ENCODE peak calls at places on chromosomes 4 and X, in eight cellular contexts. One of them, this sample, is unnamed.

GRCh38 chr4:1416051-1416947 is 10.1 kb upstream of the NKX1-1 start:
- DNase-seq in T-helper 2 cell: no peak
- DNase-seq in COR-L47: no peak
- DNase-seq in activated T-cell treated with anti-CD3 and anti-CD28 coated beads for 4 hours: no peak
- DNase-seq in NCI-H1436: no peak
- DNase-seq in ovary: peak
- DNase-seq in HFFc6: no peak
- DNase-seq in activated T-helper 2 cell treated with anti-CD3 and anti-CD28 coated beads, Interferon-gamma antibody, Interleukin-2, Interleukin-4, amounts not matched to agents 10 μg/mL and 5 μg/mL and 100 μg/mL, durations not matched to agents 14 hours and 24 hours and 36 hours: no peak
- DNase-seq in this sample: no peak

GRCh38 chr4:3168029-3168428 is 80.9 kb upstream of the MSANTD1 start:
- DNase-seq in T-helper 2 cell: no peak
- DNase-seq in COR-L47: no peak
- DNase-seq in activated T-cell treated with anti-CD3 and anti-CD28 coated beads for 4 hours: no peak
- DNase-seq in NCI-H1436: no peak
- DNase-seq in ovary: no peak
- DNase-seq in HFFc6: peak
- DNase-seq in activated T-helper 2 cell treated with anti-CD3 and anti-CD28 coated beads, Interferon-gamma antibody, Interleukin-2, Interleukin-4, amounts not matched to agents 10 μg/mL and 5 μg/mL and 100 μg/mL, durations not matched to agents 14 hours and 24 hours and 36 hours: no peak
- DNase-seq in this sample: no peak

GRCh38 chr4:102139132-102139573 is 206.1 kb downstream of the SLC39A8 start:
- DNase-seq in T-helper 2 cell: no peak
- DNase-seq in COR-L47: no peak
- DNase-seq in activated T-cell treated with anti-CD3 and anti-CD28 coated beads for 4 hours: no peak
- DNase-seq in NCI-H1436: no peak
- DNase-seq in ovary: no peak
- DNase-seq in HFFc6: no peak
- DNase-seq in activated T-helper 2 cell treated with anti-CD3 and anti-CD28 coated beads, Interferon-gamma antibody, Interleukin-2, Interleukin-4, amounts not matched to agents 10 μg/mL and 5 μg/mL and 100 μg/mL, durations not matched to agents 14 hours and 24 hours and 36 hours: no peak
- DNase-seq in this sample: peak

GRCh38 chr4:54005475-54005874 is 58.9 kb downstream of the CHIC2 start:
- DNase-seq in T-helper 2 cell: peak
- DNase-seq in COR-L47: no peak
- DNase-seq in activated T-cell treated with anti-CD3 and anti-CD28 coated beads for 4 hours: no peak
- DNase-seq in NCI-H1436: no peak
- DNase-seq in ovary: no peak
- DNase-seq in HFFc6: no peak
- DNase-seq in activated T-helper 2 cell treated with anti-CD3 and anti-CD28 coated beads, Interferon-gamma antibody, Interleukin-2, Interleukin-4, amounts not matched to agents 10 μg/mL and 5 μg/mL and 100 μg/mL, durations not matched to agents 14 hours and 24 hours and 36 hours: no peak
- DNase-seq in this sample: no peak

GRCh38 chr4:3254302-3255131 is 5.6 kb downstream of the MSANTD1 start:
- DNase-seq in T-helper 2 cell: no peak
- DNase-seq in COR-L47: no peak
- DNase-seq in activated T-cell treated with anti-CD3 and anti-CD28 coated beads for 4 hours: no peak
- DNase-seq in NCI-H1436: no peak
- DNase-seq in ovary: peak
- DNase-seq in HFFc6: no peak
- DNase-seq in activated T-helper 2 cell treated with anti-CD3 and anti-CD28 coated beads, Interferon-gamma antibody, Interleukin-2, Interleukin-4, amounts not matched to agents 10 μg/mL and 5 μg/mL and 100 μg/mL, durations not matched to agents 14 hours and 24 hours and 36 hours: no peak
- DNase-seq in this sample: no peak

GRCh38 chrX:47174376-47174775 is 19.3 kb upstream of the UBA1 start:
- DNase-seq in T-helper 2 cell: no peak
- DNase-seq in COR-L47: no peak
- DNase-seq in activated T-cell treated with anti-CD3 and anti-CD28 coated beads for 4 hours: no peak
- DNase-seq in NCI-H1436: no peak
- DNase-seq in ovary: no peak
- DNase-seq in HFFc6: no peak
- DNase-seq in activated T-helper 2 cell treated with anti-CD3 and anti-CD28 coated beads, Interferon-gamma antibody, Interleukin-2, Interleukin-4, amounts not matched to agents 10 μg/mL and 5 μg/mL and 100 μg/mL, durations not matched to agents 14 hours and 24 hours and 36 hours: no peak
- DNase-seq in this sample: no peak

GRCh38 chr4:122922877-122923511 is 597 bp upstream of the NUDT6 start:
- DNase-seq in T-helper 2 cell: peak
- DNase-seq in COR-L47: peak
- DNase-seq in activated T-cell treated with anti-CD3 and anti-CD28 coated beads for 4 hours: peak
- DNase-seq in NCI-H1436: peak
- DNase-seq in ovary: peak
- DNase-seq in HFFc6: peak
- DNase-seq in activated T-helper 2 cell treated with anti-CD3 and anti-CD28 coated beads, Interferon-gamma antibody, Interleukin-2, Interleukin-4, amounts not matched to agents 10 μg/mL and 5 μg/mL and 100 μg/mL, durations not matched to agents 14 hours and 24 hours and 36 hours: peak
- DNase-seq in this sample: peak

GRCh38 chr4:129526812-129527211 is 430.9 kb downstream of the C4orf33 start:
- DNase-seq in T-helper 2 cell: no peak
- DNase-seq in COR-L47: no peak
- DNase-seq in activated T-cell treated with anti-CD3 and anti-CD28 coated beads for 4 hours: no peak
- DNase-seq in NCI-H1436: peak
- DNase-seq in ovary: no peak
- DNase-seq in HFFc6: no peak
- DNase-seq in activated T-helper 2 cell treated with anti-CD3 and anti-CD28 coated beads, Interferon-gamma antibody, Interleukin-2, Interleukin-4, amounts not matched to agents 10 μg/mL and 5 μg/mL and 100 μg/mL, durations not matched to agents 14 hours and 24 hours and 36 hours: no peak
- DNase-seq in this sample: no peak

GRCh38 chr4:176340871-176341685 is 21.3 kb downstream of the SPCS3 start:
- DNase-seq in T-helper 2 cell: peak
- DNase-seq in COR-L47: peak
- DNase-seq in activated T-cell treated with anti-CD3 and anti-CD28 coated beads for 4 hours: no peak
- DNase-seq in NCI-H1436: no peak
- DNase-seq in ovary: no peak
- DNase-seq in HFFc6: peak
- DNase-seq in activated T-helper 2 cell treated with anti-CD3 and anti-CD28 coated beads, Interferon-gamma antibody, Interleukin-2, Interleukin-4, amounts not matched to agents 10 μg/mL and 5 μg/mL and 100 μg/mL, durations not matched to agents 14 hours and 24 hours and 36 hours: no peak
- DNase-seq in this sample: peak

GRCh38 chr4:37447886-37448285 is 203.3 kb downstream of the NWD2 start:
- DNase-seq in T-helper 2 cell: no peak
- DNase-seq in COR-L47: no peak
- DNase-seq in activated T-cell treated with anti-CD3 and anti-CD28 coated beads for 4 hours: no peak
- DNase-seq in NCI-H1436: no peak
- DNase-seq in ovary: no peak
- DNase-seq in HFFc6: no peak
- DNase-seq in activated T-helper 2 cell treated with anti-CD3 and anti-CD28 coated beads, Interferon-gamma antibody, Interleukin-2, Interleukin-4, amounts not matched to agents 10 μg/mL and 5 μg/mL and 100 μg/mL, durations not matched to agents 14 hours and 24 hours and 36 hours: no peak
- DNase-seq in this sample: no peak

GRCh38 chr4:65007841-65008439 is 598.7 kb upstream of the TECRL start:
- DNase-seq in T-helper 2 cell: peak
- DNase-seq in COR-L47: peak
- DNase-seq in activated T-cell treated with anti-CD3 and anti-CD28 coated beads for 4 hours: no peak
- DNase-seq in NCI-H1436: peak
- DNase-seq in ovary: no peak
- DNase-seq in HFFc6: peak
- DNase-seq in activated T-helper 2 cell treated with anti-CD3 and anti-CD28 coated beads, Interferon-gamma antibody, Interleukin-2, Interleukin-4, amounts not matched to agents 10 μg/mL and 5 μg/mL and 100 μg/mL, durations not matched to agents 14 hours and 24 hours and 36 hours: no peak
- DNase-seq in this sample: peak

GRCh38 chrX:97314348-97314747 is 430.6 kb downstream of the RPA4 start:
- DNase-seq in T-helper 2 cell: no peak
- DNase-seq in COR-L47: no peak
- DNase-seq in activated T-cell treated with anti-CD3 and anti-CD28 coated beads for 4 hours: no peak
- DNase-seq in NCI-H1436: no peak
- DNase-seq in ovary: no peak
- DNase-seq in HFFc6: no peak
- DNase-seq in activated T-helper 2 cell treated with anti-CD3 and anti-CD28 coated beads, Interferon-gamma antibody, Interleukin-2, Interleukin-4, amounts not matched to agents 10 μg/mL and 5 μg/mL and 100 μg/mL, durations not matched to agents 14 hours and 24 hours and 36 hours: no peak
- DNase-seq in this sample: no peak

GRCh38 chr4:98890698-98891097 is 38.2 kb downstream of the EIF4E start:
- DNase-seq in T-helper 2 cell: no peak
- DNase-seq in COR-L47: no peak
- DNase-seq in activated T-cell treated with anti-CD3 and anti-CD28 coated beads for 4 hours: no peak
- DNase-seq in NCI-H1436: no peak
- DNase-seq in ovary: no peak
- DNase-seq in HFFc6: peak
- DNase-seq in activated T-helper 2 cell treated with anti-CD3 and anti-CD28 coated beads, Interferon-gamma antibody, Interleukin-2, Interleukin-4, amounts not matched to agents 10 μg/mL and 5 μg/mL and 100 μg/mL, durations not matched to agents 14 hours and 24 hours and 36 hours: no peak
- DNase-seq in this sample: no peak

GRCh38 chrX:153633607-153634180 is 13.3 kb upstream of the DUSP9 start:
- DNase-seq in T-helper 2 cell: no peak
- DNase-seq in COR-L47: no peak
- DNase-seq in activated T-cell treated with anti-CD3 and anti-CD28 coated beads for 4 hours: no peak
- DNase-seq in NCI-H1436: no peak
- DNase-seq in ovary: peak
- DNase-seq in HFFc6: no peak
- DNase-seq in activated T-helper 2 cell treated with anti-CD3 and anti-CD28 coated beads, Interferon-gamma antibody, Interleukin-2, Interleukin-4, amounts not matched to agents 10 μg/mL and 5 μg/mL and 100 μg/mL, durations not matched to agents 14 hours and 24 hours and 36 hours: no peak
- DNase-seq in this sample: no peak

GRCh38 chr4:41538887-41539498 is 1.0 kb downstream of the LIMCH1 start:
- DNase-seq in T-helper 2 cell: no peak
- DNase-seq in COR-L47: no peak
- DNase-seq in activated T-cell treated with anti-CD3 and anti-CD28 coated beads for 4 hours: no peak
- DNase-seq in NCI-H1436: no peak
- DNase-seq in ovary: peak
- DNase-seq in HFFc6: no peak
- DNase-seq in activated T-helper 2 cell treated with anti-CD3 and anti-CD28 coated beads, Interferon-gamma antibody, Interleukin-2, Interleukin-4, amounts not matched to agents 10 μg/mL and 5 μg/mL and 100 μg/mL, durations not matched to agents 14 hours and 24 hours and 36 hours: no peak
- DNase-seq in this sample: no peak

GRCh38 chr4:188779586-188779985 is 640.3 kb downstream of the TRIML1 start:
- DNase-seq in T-helper 2 cell: no peak
- DNase-seq in COR-L47: no peak
- DNase-seq in activated T-cell treated with anti-CD3 and anti-CD28 coated beads for 4 hours: no peak
- DNase-seq in NCI-H1436: no peak
- DNase-seq in ovary: no peak
- DNase-seq in HFFc6: peak
- DNase-seq in activated T-helper 2 cell treated with anti-CD3 and anti-CD28 coated beads, Interferon-gamma antibody, Interleukin-2, Interleukin-4, amounts not matched to agents 10 μg/mL and 5 μg/mL and 100 μg/mL, durations not matched to agents 14 hours and 24 hours and 36 hours: no peak
- DNase-seq in this sample: no peak

GRCh38 chr4:164771088-164771487 is 17.2 kb downstream of the SMIM31 start:
- DNase-seq in T-helper 2 cell: no peak
- DNase-seq in COR-L47: no peak
- DNase-seq in activated T-cell treated with anti-CD3 and anti-CD28 coated beads for 4 hours: no peak
- DNase-seq in NCI-H1436: no peak
- DNase-seq in ovary: no peak
- DNase-seq in HFFc6: no peak
- DNase-seq in activated T-helper 2 cell treated with anti-CD3 and anti-CD28 coated beads, Interferon-gamma antibody, Interleukin-2, Interleukin-4, amounts not matched to agents 10 μg/mL and 5 μg/mL and 100 μg/mL, durations not matched to agents 14 hours and 24 hours and 36 hours: no peak
- DNase-seq in this sample: no peak

GRCh38 chr4:2064276-2064991 is 5.3 kb downstream of the NAT8L start:
- DNase-seq in T-helper 2 cell: no peak
- DNase-seq in COR-L47: no peak
- DNase-seq in activated T-cell treated with anti-CD3 and anti-CD28 coated beads for 4 hours: no peak
- DNase-seq in NCI-H1436: no peak
- DNase-seq in ovary: peak
- DNase-seq in HFFc6: no peak
- DNase-seq in activated T-helper 2 cell treated with anti-CD3 and anti-CD28 coated beads, Interferon-gamma antibody, Interleukin-2, Interleukin-4, amounts not matched to agents 10 μg/mL and 5 μg/mL and 100 μg/mL, durations not matched to agents 14 hours and 24 hours and 36 hours: no peak
- DNase-seq in this sample: no peak

GRCh38 chr4:124631760-124632159 is 80.8 kb downstream of the ANKRD50 start:
- DNase-seq in T-helper 2 cell: no peak
- DNase-seq in COR-L47: no peak
- DNase-seq in activated T-cell treated with anti-CD3 and anti-CD28 coated beads for 4 hours: no peak
- DNase-seq in NCI-H1436: no peak
- DNase-seq in ovary: no peak
- DNase-seq in HFFc6: peak
- DNase-seq in activated T-helper 2 cell treated with anti-CD3 and anti-CD28 coated beads, Interferon-gamma antibody, Interleukin-2, Interleukin-4, amounts not matched to agents 10 μg/mL and 5 μg/mL and 100 μg/mL, durations not matched to agents 14 hours and 24 hours and 36 hours: no peak
- DNase-seq in this sample: no peak

GRCh38 chrX:69097451-69098236 is 67.6 kb downstream of the PJA1 start:
- DNase-seq in T-helper 2 cell: no peak
- DNase-seq in COR-L47: no peak
- DNase-seq in activated T-cell treated with anti-CD3 and anti-CD28 coated beads for 4 hours: no peak
- DNase-seq in NCI-H1436: no peak
- DNase-seq in ovary: no peak
- DNase-seq in HFFc6: no peak
- DNase-seq in activated T-helper 2 cell treated with anti-CD3 and anti-CD28 coated beads, Interferon-gamma antibody, Interleukin-2, Interleukin-4, amounts not matched to agents 10 μg/mL and 5 μg/mL and 100 μg/mL, durations not matched to agents 14 hours and 24 hours and 36 hours: no peak
- DNase-seq in this sample: no peak

GRCh38 chrX:43121637-43122036 is 343.7 kb upstream of the PPP1R2C start:
- DNase-seq in T-helper 2 cell: peak
- DNase-seq in COR-L47: no peak
- DNase-seq in activated T-cell treated with anti-CD3 and anti-CD28 coated beads for 4 hours: no peak
- DNase-seq in NCI-H1436: no peak
- DNase-seq in ovary: no peak
- DNase-seq in HFFc6: no peak
- DNase-seq in activated T-helper 2 cell treated with anti-CD3 and anti-CD28 coated beads, Interferon-gamma antibody, Interleukin-2, Interleukin-4, amounts not matched to agents 10 μg/mL and 5 μg/mL and 100 μg/mL, durations not matched to agents 14 hours and 24 hours and 36 hours: no peak
- DNase-seq in this sample: no peak

GRCh38 chrX:108270739-108271396 is 167.4 kb downstream of the COL4A6 start:
- DNase-seq in T-helper 2 cell: peak
- DNase-seq in COR-L47: no peak
- DNase-seq in activated T-cell treated with anti-CD3 and anti-CD28 coated beads for 4 hours: no peak
- DNase-seq in NCI-H1436: no peak
- DNase-seq in ovary: no peak
- DNase-seq in HFFc6: no peak
- DNase-seq in activated T-helper 2 cell treated with anti-CD3 and anti-CD28 coated beads, Interferon-gamma antibody, Interleukin-2, Interleukin-4, amounts not matched to agents 10 μg/mL and 5 μg/mL and 100 μg/mL, durations not matched to agents 14 hours and 24 hours and 36 hours: no peak
- DNase-seq in this sample: peak

GRCh38 chr4:91064157-91064853 is 937.1 kb downstream of the CCSER1 start:
- DNase-seq in T-helper 2 cell: no peak
- DNase-seq in COR-L47: peak
- DNase-seq in activated T-cell treated with anti-CD3 and anti-CD28 coated beads for 4 hours: no peak
- DNase-seq in NCI-H1436: peak
- DNase-seq in ovary: no peak
- DNase-seq in HFFc6: no peak
- DNase-seq in activated T-helper 2 cell treated with anti-CD3 and anti-CD28 coated beads, Interferon-gamma antibody, Interleukin-2, Interleukin-4, amounts not matched to agents 10 μg/mL and 5 μg/mL and 100 μg/mL, durations not matched to agents 14 hours and 24 hours and 36 hours: no peak
- DNase-seq in this sample: peak

GRCh38 chr4:47623916-47624554 is 139.0 kb downstream of the ATP10D start:
- DNase-seq in T-helper 2 cell: no peak
- DNase-seq in COR-L47: no peak
- DNase-seq in activated T-cell treated with anti-CD3 and anti-CD28 coated beads for 4 hours: no peak
- DNase-seq in NCI-H1436: no peak
- DNase-seq in ovary: no peak
- DNase-seq in HFFc6: peak
- DNase-seq in activated T-helper 2 cell treated with anti-CD3 and anti-CD28 coated beads, Interferon-gamma antibody, Interleukin-2, Interleukin-4, amounts not matched to agents 10 μg/mL and 5 μg/mL and 100 μg/mL, durations not matched to agents 14 hours and 24 hours and 36 hours: no peak
- DNase-seq in this sample: no peak

GRCh38 chrX:115337735-115338134 is 48.2 kb downstream of the LUZP4 start:
- DNase-seq in T-helper 2 cell: no peak
- DNase-seq in COR-L47: no peak
- DNase-seq in activated T-cell treated with anti-CD3 and anti-CD28 coated beads for 4 hours: no peak
- DNase-seq in NCI-H1436: no peak
- DNase-seq in ovary: no peak
- DNase-seq in HFFc6: peak
- DNase-seq in activated T-helper 2 cell treated with anti-CD3 and anti-CD28 coated beads, Interferon-gamma antibody, Interleukin-2, Interleukin-4, amounts not matched to agents 10 μg/mL and 5 μg/mL and 100 μg/mL, durations not matched to agents 14 hours and 24 hours and 36 hours: no peak
- DNase-seq in this sample: no peak

GRCh38 chrX:110847334-110847733 is 51.7 kb upstream of the CHRDL1 start:
- DNase-seq in T-helper 2 cell: peak
- DNase-seq in COR-L47: peak
- DNase-seq in activated T-cell treated with anti-CD3 and anti-CD28 coated beads for 4 hours: no peak
- DNase-seq in NCI-H1436: peak
- DNase-seq in ovary: no peak
- DNase-seq in HFFc6: peak
- DNase-seq in activated T-helper 2 cell treated with anti-CD3 and anti-CD28 coated beads, Interferon-gamma antibody, Interleukin-2, Interleukin-4, amounts not matched to agents 10 μg/mL and 5 μg/mL and 100 μg/mL, durations not matched to agents 14 hours and 24 hours and 36 hours: no peak
- DNase-seq in this sample: peak

GRCh38 chr4:176444741-176445140 is 125.0 kb downstream of the SPCS3 start:
- DNase-seq in T-helper 2 cell: no peak
- DNase-seq in COR-L47: no peak
- DNase-seq in activated T-cell treated with anti-CD3 and anti-CD28 coated beads for 4 hours: no peak
- DNase-seq in NCI-H1436: no peak
- DNase-seq in ovary: no peak
- DNase-seq in HFFc6: peak
- DNase-seq in activated T-helper 2 cell treated with anti-CD3 and anti-CD28 coated beads, Interferon-gamma antibody, Interleukin-2, Interleukin-4, amounts not matched to agents 10 μg/mL and 5 μg/mL and 100 μg/mL, durations not matched to agents 14 hours and 24 hours and 36 hours: no peak
- DNase-seq in this sample: no peak

GRCh38 chr4:184907810-184908209 is 82.0 kb upstream of the ACSL1 start:
- DNase-seq in T-helper 2 cell: no peak
- DNase-seq in COR-L47: no peak
- DNase-seq in activated T-cell treated with anti-CD3 and anti-CD28 coated beads for 4 hours: no peak
- DNase-seq in NCI-H1436: no peak
- DNase-seq in ovary: no peak
- DNase-seq in HFFc6: no peak
- DNase-seq in activated T-helper 2 cell treated with anti-CD3 and anti-CD28 coated beads, Interferon-gamma antibody, Interleukin-2, Interleukin-4, amounts not matched to agents 10 μg/mL and 5 μg/mL and 100 μg/mL, durations not matched to agents 14 hours and 24 hours and 36 hours: no peak
- DNase-seq in this sample: no peak

GRCh38 chrX:96438803-96439202 is 245.8 kb upstream of the DIAPH2 start:
- DNase-seq in T-helper 2 cell: no peak
- DNase-seq in COR-L47: no peak
- DNase-seq in activated T-cell treated with anti-CD3 and anti-CD28 coated beads for 4 hours: no peak
- DNase-seq in NCI-H1436: no peak
- DNase-seq in ovary: no peak
- DNase-seq in HFFc6: no peak
- DNase-seq in activated T-helper 2 cell treated with anti-CD3 and anti-CD28 coated beads, Interferon-gamma antibody, Interleukin-2, Interleukin-4, amounts not matched to agents 10 μg/mL and 5 μg/mL and 100 μg/mL, durations not matched to agents 14 hours and 24 hours and 36 hours: no peak
- DNase-seq in this sample: no peak

GRCh38 chr4:131635191-131635590 is 1513.9 kb upstream of the PCDH10 start:
- DNase-seq in T-helper 2 cell: no peak
- DNase-seq in COR-L47: no peak
- DNase-seq in activated T-cell treated with anti-CD3 and anti-CD28 coated beads for 4 hours: no peak
- DNase-seq in NCI-H1436: no peak
- DNase-seq in ovary: no peak
- DNase-seq in HFFc6: no peak
- DNase-seq in activated T-helper 2 cell treated with anti-CD3 and anti-CD28 coated beads, Interferon-gamma antibody, Interleukin-2, Interleukin-4, amounts not matched to agents 10 μg/mL and 5 μg/mL and 100 μg/mL, durations not matched to agents 14 hours and 24 hours and 36 hours: no peak
- DNase-seq in this sample: no peak

This sample was measured in NCI-H345.